ENCODE peak calls at places on chromosomes 3 and 15, in four cellular contexts. S, C, U and N are unnamed samples.
A peak's percentile ranks its signal among the peaks of the same experiment; 100 is the strongest.

GRCh38 chr3:123749716-123750115 is 134.4 kb downstream of the MYLK start:
- DNase-seq in S (no peak), C (no peak), U (no peak), N (no peak)

GRCh38 chr3:35295875-35296274 is 343.4 kb upstream of the ARPP21 start:
- DNase-seq in S (no peak), C (no peak), U (no peak), N (no peak)

GRCh38 chr3:36842275-36842674 is 77.9 kb upstream of the DCLK3 start:
- DNase-seq in S (no peak), C (no peak), U (no peak), N (no peak)

GRCh38 chr3:134474956-134475355 is 10.8 kb downstream of the ANAPC13 start:
- DNase-seq in S (no peak), C (no peak), U (no peak), N (no peak)

GRCh38 chr15:99555089-99555488 is 10.7 kb upstream of the MEF2A start:
- DNase-seq in S (no peak), C (no peak), U (no peak), N (no peak)

GRCh38 chr3:31733234-31733667 is 200.5 kb downstream of the STT3B start:
- DNase-seq in S (no peak), C (no peak), U (no peak), N (peak; percentile 2)

GRCh38 chr15:49589030-49589429 is 31.6 kb downstream of the FAM227B start:
- DNase-seq in S (no peak), C (no peak), U (no peak), N (no peak)

GRCh38 chr3:31565288-31565687 is 32.6 kb downstream of the STT3B start:
- DNase-seq in S (no peak), C (no peak), U (no peak), N (no peak)

GRCh38 chr3:172918568-172919296 is 168.2 kb downstream of the ECT2 start:
- DNase-seq in S (no peak), C (no peak), U (no peak), N (no peak)

GRCh38 chr15:45274636-45275035 is 22.6 kb downstream of the SLC28A2 start:
- DNase-seq in S (no peak), C (no peak), U (no peak), N (no peak)

GRCh38 chr15:29312387-29312786 is 42.8 kb upstream of the NSMCE3 start:
- DNase-seq in S (no peak), C (no peak), U (no peak), N (no peak)

GRCh38 chr3:47301456-47301855 is 18.7 kb downstream of the KLHL18 start:
- DNase-seq in S (no peak), C (no peak), U (no peak), N (no peak)

GRCh38 chr15:57432141-57432701 is 55.9 kb downstream of the CGNL1 start:
- DNase-seq in S (no peak), C (peak; percentile 84), U (no peak), N (peak; percentile 77)

GRCh38 chr3:94159062-94159726 is 96.3 kb downstream of the NSUN3 start:
- DNase-seq in S (no peak), C (no peak), U (no peak), N (no peak)

GRCh38 chr15:36756707-36757106 is 177.3 kb downstream of the CDIN1 start:
- DNase-seq in S (no peak), C (no peak), U (no peak), N (no peak)

GRCh38 chr3:101940521-101940992 is 91.2 kb downstream of the NFKBIZ start:
- DNase-seq in S (no peak), C (peak; percentile 62), U (peak; percentile 57), N (no peak)

GRCh38 chr3:123088360-123088759 is 21.5 kb downstream of the PDIA5 start:
- DNase-seq in S (no peak), C (no peak), U (no peak), N (no peak)

GRCh38 chr3:10380906-10381795 is 60.2 kb upstream of the SEC13 start:
- DNase-seq in S (no peak), C (no peak), U (no peak), N (no peak)